ENCODE peak calls at places on chromosomes 13 and 19, in seven cellular contexts. K is cardiac muscle cell, E is psoas muscle, Y is suprapubic skin, C is pancreas, A is neural progenitor cell, I is testis. Q is an unnamed sample.
A peak's percentile ranks its signal among the peaks of the same experiment; 100 is the strongest.

GRCh38 chr13:44932850-44933251 is 56.4 kb downstream of the NUFIP1 start:
- DNase-seq in K (no peak), E (no peak), Y (no peak), C (no peak), A (no peak), I (no peak), Q (no peak)

GRCh38 chr19:703651-704446 is 4.9 kb upstream of the PALM start:
- DNase-seq in K (peak; percentile 73), E (peak; percentile 83), Y (peak; percentile 91), C (peak; percentile 66), A (peak; percentile 86), I (peak; percentile 84), Q (peak; percentile 55)

GRCh38 chr13:52158629-52159158 is 703 bp downstream of the NEK3 start:
- DNase-seq in K (no peak), E (peak; percentile 27), Y (no peak), C (peak; percentile 24), A (no peak), I (peak; percentile 70), Q (peak; percentile 7)

GRCh38 chr13:57969961-57970360 is 338.4 kb downstream of the PCDH17 start:
- DNase-seq in K (no peak), E (no peak), Y (no peak), C (no peak), A (no peak), I (no peak), Q (no peak)

GRCh38 chr13:44903596-44903995 is 85.7 kb downstream of the NUFIP1 start:
- DNase-seq in K (no peak), E (peak; percentile 89), Y (peak; percentile 91), C (no peak), A (peak; percentile 56), I (peak; percentile 85), Q (peak; percentile 82)

GRCh38 chr13:111503905-111504695 is 183.7 kb downstream of the TEX29 start:
- DNase-seq in K (no peak), E (no peak), Y (no peak), C (no peak), A (no peak), I (no peak), Q (peak; percentile 4)

GRCh38 chr19:48332662-48333466 is 7.5 kb downstream of the EMP3 start:
- DNase-seq in K (peak; percentile 97), E (peak; percentile 91), Y (peak; percentile 93), C (peak; percentile 93), A (peak; percentile 90), I (peak; percentile 95), Q (peak; percentile 94)

GRCh38 chr19:23802290-23802689 is 43.6 kb upstream of the ZNF681 start:
- DNase-seq in K (no peak), E (no peak), Y (no peak), C (no peak), A (no peak), I (no peak), Q (no peak)

GRCh38 chr19:33767898-33768413 is 28.7 kb upstream of the KCTD15 start:
- DNase-seq in K (peak; percentile 88), E (no peak), Y (no peak), C (no peak), A (peak; percentile 92), I (peak; percentile 36), Q (no peak)

GRCh38 chr19:45021971-45022370 is 16.9 kb upstream of the CLASRP start:
- DNase-seq in K (no peak), E (no peak), Y (no peak), C (no peak), A (no peak), I (no peak), Q (no peak)

GRCh38 chr13:74129500-74130144 is 4.6 kb downstream of the KLF12 start:
- DNase-seq in K (no peak), E (no peak), Y (no peak), C (no peak), A (no peak), I (no peak), Q (no peak)

GRCh38 chr13:112588490-112589297 is 741 bp upstream of the TUBGCP3 start:
- DNase-seq in K (no peak), E (no peak), Y (no peak), C (no peak), A (no peak), I (no peak), Q (no peak)

GRCh38 chr13:110445183-110445582 is 116.3 kb downstream of the RAB20 start:
- DNase-seq in K (no peak), E (no peak), Y (no peak), C (no peak), A (no peak), I (no peak), Q (no peak)

DNA sequence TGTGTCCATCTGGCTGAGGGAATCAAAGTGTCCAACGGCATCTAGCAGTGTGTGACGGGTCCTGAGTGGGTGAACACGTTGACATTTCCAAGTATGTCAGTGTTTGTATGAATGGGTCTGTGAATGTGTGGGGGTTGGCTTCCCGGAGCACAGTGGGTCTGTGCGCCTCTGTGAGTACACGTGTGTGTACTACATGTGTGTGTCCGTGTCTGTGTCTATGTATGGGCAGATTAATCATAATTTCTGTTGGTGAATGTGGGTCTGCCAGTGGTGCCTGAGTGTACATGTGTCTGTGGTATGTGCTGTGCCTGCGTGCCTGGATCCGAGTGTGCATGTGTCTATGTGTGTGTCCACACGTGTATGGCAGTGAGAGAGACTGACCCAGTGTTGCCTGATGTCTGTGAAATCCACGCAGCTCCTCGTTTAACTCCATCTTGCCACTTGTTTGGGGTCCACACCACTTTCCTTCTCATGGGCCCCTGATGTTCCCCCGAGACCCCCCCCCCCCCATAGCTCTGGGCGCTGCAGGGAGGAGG is 5.4 kb downstream of the CCDC8 start:
- DNase-seq in K (no peak), E (no peak), Y (no peak), C (no peak), A (no peak), I (no peak), Q (no peak)
- H3K4me3 ChIP-seq in K (no peak overlapping the region), E (no peak overlapping the region), Y (no peak overlapping the region), C (no peak overlapping the region), A (peak overlapping the region; percentile 31), I (no peak overlapping the region), Q (no peak overlapping the region)

GRCh38 chr19:55247621-55248099 is 11.2 kb downstream of the PPP6R1 start:
- DNase-seq in K (no peak), E (peak; percentile 45), Y (no peak), C (no peak), A (no peak), I (no peak), Q (no peak)
- H3K27ac ChIP-seq in K (peak overlapping the region; percentile 71), E (no peak overlapping the region), Y (no peak overlapping the region), C (no peak overlapping the region), A (no peak overlapping the region), I (no peak overlapping the region), Q (no peak overlapping the region)

DNA sequence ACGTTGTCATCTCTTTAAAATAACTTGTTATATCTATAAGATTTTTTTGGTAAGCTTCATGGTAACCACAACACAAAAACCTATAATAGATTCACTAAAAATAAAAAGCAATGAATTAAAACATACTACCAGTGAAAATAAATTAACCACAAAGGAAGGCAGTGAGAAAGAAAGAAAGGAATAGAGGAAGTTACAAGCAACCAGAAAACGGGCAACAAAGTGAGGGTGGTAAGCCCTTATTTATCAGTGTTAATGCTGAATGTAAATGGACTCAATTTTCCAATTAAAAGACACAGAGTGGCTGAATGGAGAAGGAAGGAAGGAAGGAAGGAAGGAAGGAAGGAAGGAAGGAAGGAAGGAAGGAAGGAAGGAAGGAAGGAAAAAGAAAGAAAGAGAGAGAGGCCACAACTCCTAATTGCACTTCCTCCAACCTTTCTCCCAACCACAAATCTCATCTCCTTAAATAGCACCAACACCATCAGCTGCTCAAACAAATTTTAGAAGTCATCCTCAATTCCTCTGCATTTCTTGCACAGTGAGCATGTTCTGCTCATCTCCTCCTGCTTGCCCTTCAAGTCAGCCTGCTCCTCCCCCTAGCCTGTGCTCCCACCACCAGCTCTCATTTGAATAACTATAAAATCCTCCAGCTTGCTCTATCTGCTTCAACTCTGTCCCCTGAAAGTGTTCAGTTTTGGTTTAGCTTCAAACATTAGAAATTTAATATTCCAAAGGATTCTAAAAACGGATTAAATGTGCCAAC is 48.6 kb downstream of the CCNA1 start:
- DNase-seq in K (no peak), E (no peak), Y (no peak), C (no peak), A (no peak), I (no peak), Q (no peak)
- H3K9me3 ChIP-seq in K (no peaks in the 10 kb centered on the region), E (peaks cover 3% of the 10 kb centered on the region), Y (peaks cover 7% of the 10 kb centered on the region), C (no peaks in the 10 kb centered on the region), A (peaks cover 4% of the 10 kb centered on the region), I (no peaks in the 10 kb centered on the region), Q (no peaks in the 10 kb centered on the region)

GRCh38 chr19:50328257-50329145 is 676 bp downstream of the KCNC3 start:
- DNase-seq in K (peak; percentile 48), E (no peak), Y (no peak), C (peak; percentile 25), A (peak; percentile 55), I (no peak), Q (no peak)
- H3K4me3 ChIP-seq in K (peak overlapping the region; percentile 36), E (peak overlapping the region; percentile 60), Y (peak overlapping the region; percentile 43), C (peak overlapping the region; percentile 44), A (peak overlapping the region; percentile 47), I (peak overlapping the region; percentile 39), Q (peak overlapping the region; percentile 57)

DNA sequence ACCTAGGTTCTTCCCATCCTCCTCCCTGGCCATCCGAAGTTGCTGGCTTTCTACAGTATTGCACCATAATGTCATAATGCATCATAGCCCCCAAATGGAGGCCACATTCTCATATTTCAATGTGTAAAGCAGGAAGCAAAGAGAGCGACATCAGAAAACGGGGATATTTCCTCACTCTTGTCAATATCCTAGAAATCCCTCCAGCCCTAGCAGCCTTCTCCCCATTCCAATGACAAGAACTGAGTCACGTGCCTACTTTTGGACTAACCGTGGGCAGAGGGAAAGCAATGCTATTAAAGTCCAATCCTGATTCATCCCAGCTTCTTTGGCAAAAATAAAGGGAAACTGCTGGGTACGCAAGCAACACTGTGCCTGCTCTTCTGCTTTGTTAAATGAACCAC is 4.3 kb upstream of the RAP2A start:
- DNase-seq in K (no peak), E (no peak), Y (no peak), C (no peak), A (no peak), I (no peak), Q (no peak)
- H3K27ac ChIP-seq in K (no peak overlapping the region), E (peak overlapping the region; percentile 97), Y (no peak overlapping the region), C (no peak overlapping the region), A (no peak overlapping the region), I (no peak overlapping the region), Q (no peak overlapping the region)

DNA sequence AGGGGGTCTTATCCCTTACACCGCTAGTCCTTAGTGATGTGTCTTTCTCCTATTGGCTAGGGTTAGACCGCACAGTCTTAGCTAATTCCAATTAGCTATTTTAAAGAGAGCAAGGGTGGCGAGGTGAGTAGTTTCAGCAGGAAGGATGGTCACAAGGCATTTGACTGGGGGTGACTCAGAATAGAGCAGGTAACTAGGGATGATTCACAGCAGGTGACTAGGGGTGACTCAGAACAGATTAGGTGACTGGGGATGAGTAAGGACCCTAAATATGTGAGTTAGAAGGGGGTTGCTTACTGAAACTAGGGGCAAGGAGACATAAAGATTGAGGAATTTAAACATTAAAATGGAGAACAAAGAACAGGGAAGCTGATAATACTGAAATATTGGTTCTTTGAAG is 64.3 kb downstream of the ZNF66 start:
- DNase-seq in K (no peak), E (no peak), Y (no peak), C (no peak), A (no peak), I (no peak), Q (no peak)
- H3K9me3 ChIP-seq in K (no peaks in the 10 kb centered on the region), E (peaks cover 27% of the 10 kb centered on the region), Y (peaks cover 59% of the 10 kb centered on the region), C (peaks cover 5% of the 10 kb centered on the region), A (peaks cover 51% of the 10 kb centered on the region), I (no peaks in the 10 kb centered on the region), Q (peaks cover 11% of the 10 kb centered on the region)